ENCODE peak calls at places on chromosome 18, in six cellular contexts. G, Q, M, W, F and T are unnamed samples.

GRCh38 chr18:28175930-28176673 is 828 bp downstream of the CDH2 start:
- DNase-seq in G (no peak), Q (no peak), M (peak; percentile 1), W (no peak), F (peak; percentile 72), T (no peak)

GRCh38 chr18:34821669-34822210 is 111.6 kb downstream of the DTNA start:
- DNase-seq in G (no peak), Q (peak; percentile 38), M (no peak), W (no peak), F (no peak), T (no peak)

GRCh38 chr18:44733069-44733753 is 52.5 kb downstream of the SETBP1 start:
- DNase-seq in G (no peak), Q (no peak), M (no peak), W (no peak), F (no peak), T (no peak)

GRCh38 chr18:75253784-75254183 is 43.2 kb downstream of the TSHZ1 start:
- DNase-seq in G (no peak), Q (no peak), M (no peak), W (no peak), F (no peak), T (no peak)

GRCh38 chr18:40346146-40346545 is 1608.9 kb upstream of the PIK3C3 start:
- DNase-seq in G (no peak), Q (no peak), M (no peak), W (no peak), F (no peak), T (no peak)

GRCh38 chr18:36610716-36611115 is 218.1 kb downstream of the TPGS2 start:
- DNase-seq in G (no peak), Q (no peak), M (no peak), W (no peak), F (no peak), T (no peak)

GRCh38 chr18:67285583-67285982 is 230.9 kb downstream of the DSEL start:
- DNase-seq in G (no peak), Q (no peak), M (no peak), W (no peak), F (no peak), T (no peak)

GRCh38 chr18:63890950-63891304 is 3.4 kb downstream of the SERPINB2 start:
- DNase-seq in G (no peak), Q (peak; percentile 51), M (no peak), W (no peak), F (no peak), T (no peak)

GRCh38 chr18:8944871-8945245 is 157.6 kb upstream of the NDUFV2 start:
- DNase-seq in G (no peak), Q (no peak), M (no peak), W (no peak), F (no peak), T (no peak)

GRCh38 chr18:41545091-41545888 is 409.7 kb upstream of the PIK3C3 start:
- DNase-seq in G (no peak), Q (no peak), M (no peak), W (no peak), F (no peak), T (no peak)

GRCh38 chr18:69435000-69435399 is 34.3 kb downstream of the DOK6 start:
- DNase-seq in G (no peak), Q (no peak), M (no peak), W (no peak), F (no peak), T (no peak)

GRCh38 chr18:62526098-62527025 is 3.5 kb downstream of the ZCCHC2 start:
- DNase-seq in G (peak; percentile 74), Q (peak; percentile 87), M (peak; percentile 53), W (peak; percentile 48), F (peak; percentile 80), T (no peak)

GRCh38 chr18:24228661-24229053 is 89.8 kb downstream of the CABYR start:
- DNase-seq in G (no peak), Q (no peak), M (no peak), W (no peak), F (no peak), T (no peak)
- TF ChIP-seq TAF1 in G (no peak), Q (no peak), M (no peak), W (no peak), F (no peak), T (no peak)

GRCh38 chr18:3217930-3218647 is 1.7 kb downstream of the MYOM1 start:
- DNase-seq in G (peak; percentile 36), Q (peak; percentile 96), M (no peak), W (no peak), F (no peak), T (no peak)

GRCh38 chr18:3212636-3213035 is 7.1 kb downstream of the MYOM1 start:
- DNase-seq in G (no peak), Q (no peak), M (no peak), W (no peak), F (no peak), T (no peak)

GRCh38 chr18:3213231-3214059 is 6.3 kb downstream of the MYOM1 start:
- DNase-seq in G (no peak), Q (no peak), M (no peak), W (no peak), F (no peak), T (peak; percentile 22)

GRCh38 chr18:3216987-3217386 is 2.8 kb downstream of the MYOM1 start:
- DNase-seq in G (no peak), Q (no peak), M (no peak), W (no peak), F (no peak), T (no peak)

DNA sequence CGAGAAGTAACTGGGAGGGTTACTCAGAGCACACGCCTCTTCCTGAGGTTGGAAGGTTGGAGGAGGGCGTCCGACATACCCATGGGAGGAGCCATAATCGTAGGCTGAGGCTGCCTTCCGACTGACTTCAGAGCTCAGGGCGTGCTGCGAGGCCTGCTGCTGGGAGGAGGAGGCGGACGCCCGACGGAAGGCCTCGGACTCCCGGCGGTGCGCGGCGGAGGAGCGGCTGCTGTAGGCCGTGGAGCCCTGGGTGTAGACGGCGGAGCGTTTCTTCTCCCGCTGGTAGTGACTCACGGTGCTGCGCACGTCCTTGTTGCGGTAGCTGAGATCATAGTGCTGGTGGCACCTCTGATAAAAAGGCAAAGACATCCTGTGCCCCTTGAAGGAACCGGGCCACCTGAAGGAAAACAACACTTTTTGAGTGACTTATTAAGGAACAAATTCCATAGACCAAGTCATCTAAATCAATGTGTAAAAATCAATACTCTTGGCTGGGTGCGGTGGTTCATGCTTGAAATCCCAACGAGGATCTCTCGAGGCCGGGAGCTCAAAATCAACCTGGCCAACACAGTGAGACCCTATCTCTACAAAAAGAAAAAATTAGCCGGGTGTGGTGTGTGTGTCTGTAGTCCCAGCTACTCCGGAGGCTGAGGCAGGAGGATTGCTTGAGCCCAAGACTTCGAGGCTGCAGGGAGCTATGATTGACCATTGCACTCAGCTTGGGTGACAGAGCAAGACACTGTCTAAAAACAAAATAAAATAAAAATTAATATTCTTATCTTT is 4.7 kb downstream of the MYOM1 start:
- DNase-seq in G (no peak), Q (no peak), M (no peak), W (no peak), F (no peak), T (no peak)
- TF ChIP-seq POLR2A in G (no peak), Q (no peak), M (no peak), W (no peak), F (no peak), T (no peak)

DNA sequence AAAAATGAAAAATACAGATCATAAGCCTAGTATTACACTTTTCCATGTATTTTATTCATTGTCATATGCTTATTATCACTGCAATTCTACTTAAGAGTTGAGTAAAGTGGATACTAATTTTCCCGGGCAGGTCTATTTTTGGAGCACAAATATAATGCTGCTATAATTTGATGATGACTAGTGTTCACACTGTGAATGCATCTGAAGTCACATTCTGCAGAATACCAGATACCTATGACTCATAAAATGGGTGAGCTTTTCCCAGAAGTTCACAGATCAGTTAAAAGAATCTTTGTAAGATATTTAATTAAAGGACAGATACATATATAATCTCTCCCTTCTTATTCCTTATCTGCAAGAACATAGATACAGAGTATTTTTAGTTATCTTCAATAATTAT is 79.8 kb upstream of the MC4R start:
- DNase-seq in G (no peak), Q (no peak), M (no peak), W (no peak), F (no peak), T (no peak)
- TF ChIP-seq POLR2AphosphoS5 in G (no peak), Q (no peak), M (no peak), W (no peak), F (no peak), T (no peak)

DNA sequence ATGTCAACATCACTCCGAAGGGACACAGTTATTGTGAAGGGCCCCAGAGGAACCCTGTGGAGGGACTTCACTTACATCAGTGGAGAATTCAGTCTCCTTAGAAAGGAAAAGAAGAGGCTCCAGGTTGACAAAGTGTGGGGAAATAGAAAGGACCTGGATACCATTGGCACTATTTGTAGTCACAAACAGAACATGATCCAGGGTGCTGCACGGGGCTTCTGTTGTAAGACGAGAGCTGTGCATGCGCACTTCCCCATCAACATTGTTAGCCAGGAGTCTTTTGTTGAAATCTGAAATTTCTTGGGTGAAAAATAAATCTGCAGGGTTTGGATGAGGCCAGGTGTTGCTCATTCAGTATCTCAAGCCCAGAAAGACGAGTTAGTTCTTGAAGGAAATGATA is 2.4 kb upstream of the ALPK2 start:
- DNase-seq in G (no peak), Q (no peak), M (no peak), W (no peak), F (no peak), T (no peak)
- TF ChIP-seq TAF1 in G (no peak), Q (no peak), M (no peak), W (no peak), F (no peak), T (no peak)

GRCh38 chr18:78080761-78081160 is 831.1 kb downstream of the GALR1 start:
- DNase-seq in G (no peak), Q (no peak), M (no peak), W (no peak), F (no peak), T (no peak)
- TF ChIP-seq POLR2A in G (no peak), Q (no peak), M (no peak), W (no peak), F (no peak), T (no peak)

GRCh38 chr18:47249602-47250001 is 1.9 kb downstream of the SKOR2 start:
- DNase-seq in G (no peak), Q (no peak), M (no peak), W (no peak), F (no peak), T (no peak)
- TF ChIP-seq POLR2AphosphoS5 in G (no peak), Q (no peak), M (no peak), W (no peak), F (no peak), T (no peak)

GRCh38 chr18:61096231-61096630 is 237.0 kb upstream of the CDH20 start:
- DNase-seq in G (no peak), Q (no peak), M (no peak), W (no peak), F (no peak), T (no peak)

GRCh38 chr18:61091379-61091778 is 241.9 kb upstream of the CDH20 start:
- DNase-seq in G (no peak), Q (no peak), M (no peak), W (no peak), F (no peak), T (no peak)

GRCh38 chr18:61093967-61094366 is 239.3 kb upstream of the CDH20 start:
- DNase-seq in G (no peak), Q (no peak), M (no peak), W (no peak), F (no peak), T (no peak)
- TF ChIP-seq TAF1 in G (no peak), Q (no peak), M (no peak), W (no peak), F (no peak), T (no peak)